ENCODE peak calls at places on chromosomes 16 and 17, in five cellular contexts. One of them, this sample, is unnamed.

GRCh38 chr16:49281843-49282642 is 405 bp upstream of the CBLN1 start:
- DNase-seq in AG09309: no peak
- DNase-seq in A549: peak
- DNase-seq in lower leg skin: no peak
- DNase-seq in gastrocnemius medialis: peak
- DNase-seq in this sample: peak

GRCh38 chr16:85463672-85464071 is 149.4 kb upstream of the GSE1 start:
- DNase-seq in gastrocnemius medialis: no peak
- DNase-seq in lower leg skin: no peak
- DNase-seq in AG09309: no peak
- DNase-seq in A549: no peak
- DNase-seq in this sample: no peak

GRCh38 chr17:30921544-30922196 is at the start of gene ADAP2:
- DNase-seq in gastrocnemius medialis: peak
- DNase-seq in AG09309: no peak
- DNase-seq in lower leg skin: peak
- DNase-seq in A549: peak
- DNase-seq in this sample: peak

GRCh38 chr16:69443809-69444611 is 19.6 kb downstream of the CYB5B start:
- DNase-seq in gastrocnemius medialis: no peak
- DNase-seq in AG09309: no peak
- DNase-seq in A549: peak
- DNase-seq in lower leg skin: peak
- DNase-seq in this sample: no peak

GRCh38 chr16:426115-426905 is 861 bp downstream of the RAB11FIP3 start:
- DNase-seq in gastrocnemius medialis: no peak
- DNase-seq in A549: no peak
- DNase-seq in lower leg skin: peak
- DNase-seq in AG09309: no peak
- DNase-seq in this sample: peak

GRCh38 chr16:2842340-2843000 is 12.4 kb downstream of the ZG16B start:
- DNase-seq in A549: peak
- DNase-seq in lower leg skin: no peak
- DNase-seq in AG09309: no peak
- DNase-seq in gastrocnemius medialis: no peak
- DNase-seq in this sample: peak

GRCh38 chr17:80264048-80264792 is 3.6 kb downstream of the RNF213 start:
- DNase-seq in gastrocnemius medialis: no peak
- DNase-seq in AG09309: no peak
- DNase-seq in lower leg skin: no peak
- DNase-seq in A549: no peak
- DNase-seq in this sample: no peak

GRCh38 chr16:5024632-5025031 is 9.1 kb downstream of the NAGPA start:
- DNase-seq in lower leg skin: no peak
- DNase-seq in A549: peak
- DNase-seq in gastrocnemius medialis: peak
- DNase-seq in AG09309: no peak
- DNase-seq in this sample: no peak

GRCh38 chr16:23690771-23691482 is 12.2 kb downstream of the PLK1 start:
- DNase-seq in lower leg skin: no peak
- DNase-seq in AG09309: no peak
- DNase-seq in A549: no peak
- DNase-seq in gastrocnemius medialis: no peak
- DNase-seq in this sample: no peak

GRCh38 chr17:19943599-19943998 is 34.0 kb downstream of the AKAP10 start:
- DNase-seq in AG09309: no peak
- DNase-seq in A549: no peak
- DNase-seq in gastrocnemius medialis: no peak
- DNase-seq in lower leg skin: no peak
- DNase-seq in this sample: no peak

GRCh38 chr16:57769541-57770145 is 32.6 kb downstream of the KIFC3 start:
- DNase-seq in gastrocnemius medialis: no peak
- DNase-seq in AG09309: no peak
- DNase-seq in A549: no peak
- DNase-seq in lower leg skin: no peak
- DNase-seq in this sample: no peak

GRCh38 chr16:539901-540530 is 12.5 kb downstream of the CAPN15 start:
- DNase-seq in A549: no peak
- DNase-seq in AG09309: no peak
- DNase-seq in gastrocnemius medialis: no peak
- DNase-seq in lower leg skin: no peak
- DNase-seq in this sample: no peak

GRCh38 chr17:18267927-18268711 is 7.7 kb downstream of the MIEF2 start:
- DNase-seq in AG09309: no peak
- DNase-seq in A549: no peak
- DNase-seq in gastrocnemius medialis: no peak
- DNase-seq in lower leg skin: no peak
- DNase-seq in this sample: no peak

GRCh38 chr16:11257131-11257938 is 1.3 kb upstream of the SOCS1 start:
- DNase-seq in AG09309: peak
- DNase-seq in gastrocnemius medialis: peak
- DNase-seq in lower leg skin: peak
- DNase-seq in A549: peak
- DNase-seq in this sample: peak

GRCh38 chr16:21684199-21684598 is 20.4 kb downstream of the OTOA start:
- DNase-seq in gastrocnemius medialis: no peak
- DNase-seq in lower leg skin: no peak
- DNase-seq in AG09309: no peak
- DNase-seq in A549: peak
- DNase-seq in this sample: peak

GRCh38 chr16:21683184-21683583 is 19.4 kb downstream of the OTOA start:
- DNase-seq in AG09309: no peak
- DNase-seq in lower leg skin: no peak
- DNase-seq in gastrocnemius medialis: no peak
- DNase-seq in A549: no peak
- DNase-seq in this sample: no peak

GRCh38 chr16:21685034-21685455 is 21.3 kb downstream of the OTOA start:
- DNase-seq in A549: no peak
- DNase-seq in gastrocnemius medialis: no peak
- DNase-seq in lower leg skin: no peak
- DNase-seq in AG09309: no peak
- DNase-seq in this sample: peak

GRCh38 chr16:21689107-21689506 is 25.3 kb downstream of the OTOA start:
- DNase-seq in AG09309: no peak
- DNase-seq in A549: no peak
- DNase-seq in lower leg skin: no peak
- DNase-seq in gastrocnemius medialis: no peak
- DNase-seq in this sample: no peak
- TF ChIP-seq CTCF in AG09309: no peak
- TF ChIP-seq CTCF in A549: no peak
- TF ChIP-seq CTCF in lower leg skin: no peak
- TF ChIP-seq CTCF in gastrocnemius medialis: no peak
- TF ChIP-seq CTCF in this sample: no peak

DNA sequence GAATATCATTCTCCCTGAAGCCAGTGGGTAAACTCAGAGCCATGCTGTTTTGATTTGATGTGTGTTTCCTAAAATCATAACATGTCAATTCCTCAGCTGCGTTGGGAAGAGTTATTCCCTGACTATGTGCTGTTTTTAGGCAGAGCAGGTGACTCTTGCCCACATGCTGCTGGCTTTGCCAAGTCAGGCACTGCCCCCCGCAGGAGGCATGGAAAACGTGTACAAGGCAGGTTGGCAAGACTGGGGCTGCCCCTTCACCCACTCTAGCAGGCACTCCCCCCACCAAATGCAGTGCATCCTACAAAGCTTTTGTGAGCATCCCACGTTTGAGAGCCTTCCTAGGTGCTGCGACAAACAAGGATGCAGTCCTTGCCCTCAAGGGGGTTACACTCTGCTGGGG is 38.3 kb upstream of the NAT9 start:
- DNase-seq in AG09309: no peak
- DNase-seq in A549: no peak
- DNase-seq in lower leg skin: no peak
- DNase-seq in gastrocnemius medialis: no peak
- DNase-seq in this sample: no peak
- TF ChIP-seq CTCF in AG09309: no peak
- TF ChIP-seq CTCF in A549: no peak
- TF ChIP-seq CTCF in lower leg skin: no peak
- TF ChIP-seq CTCF in gastrocnemius medialis: no peak
- TF ChIP-seq CTCF in this sample: no peak

DNA sequence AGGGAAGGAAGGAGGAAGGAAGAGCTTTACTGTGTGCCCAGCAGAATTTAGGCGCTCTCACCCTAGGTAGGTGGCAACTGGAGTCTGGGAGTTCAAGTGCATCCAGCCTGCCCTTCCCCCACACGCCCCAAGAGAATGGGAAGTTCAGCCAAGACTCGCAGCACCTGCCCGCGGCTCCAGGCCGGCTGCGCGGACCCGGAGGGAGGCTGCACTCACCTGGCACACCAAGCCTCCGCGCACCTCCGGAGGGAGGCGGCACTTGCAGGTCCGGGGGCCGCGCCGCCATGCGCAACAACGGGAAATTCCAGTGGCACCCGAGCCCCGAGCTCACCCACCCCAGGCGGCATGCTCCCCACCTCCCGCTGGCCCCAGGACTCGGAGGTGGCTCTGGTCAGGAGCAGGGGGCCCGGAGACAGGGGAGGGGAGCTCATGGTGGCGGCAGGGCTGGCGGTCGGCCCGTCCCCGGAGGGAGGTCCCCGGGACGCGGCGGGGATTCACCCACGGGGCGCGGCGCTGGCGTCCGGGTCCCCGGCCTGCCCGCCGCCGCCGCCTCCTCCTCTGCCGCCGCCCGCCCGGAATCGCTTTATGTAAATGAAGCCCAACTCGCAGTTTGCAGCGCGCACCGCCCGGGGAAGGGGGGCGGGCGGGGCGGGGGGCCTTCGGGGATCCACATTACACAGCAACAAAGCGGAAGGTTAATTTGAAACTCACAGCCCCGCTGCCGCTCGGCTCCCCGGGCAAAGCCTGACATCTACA is at the start of gene ZFHX3:
- DNase-seq in gastrocnemius medialis: peak
- DNase-seq in lower leg skin: peak
- DNase-seq in A549: peak
- DNase-seq in AG09309: no peak
- DNase-seq in this sample: no peak
- TF ChIP-seq CTCF in gastrocnemius medialis: no peak
- TF ChIP-seq CTCF in lower leg skin: no peak
- TF ChIP-seq CTCF in A549: peak
- TF ChIP-seq CTCF in AG09309: peak
- TF ChIP-seq CTCF in this sample: no peak

GRCh38 chr16:30588651-30589050 is 3.2 kb upstream of the ZNF785 start:
- DNase-seq in gastrocnemius medialis: no peak
- DNase-seq in A549: no peak
- DNase-seq in lower leg skin: no peak
- DNase-seq in AG09309: no peak
- DNase-seq in this sample: no peak

GRCh38 chr16:30585022-30585399 is 486 bp downstream of the ZNF785 start:
- DNase-seq in A549: no peak
- DNase-seq in lower leg skin: peak
- DNase-seq in gastrocnemius medialis: no peak
- DNase-seq in AG09309: no peak
- DNase-seq in this sample: peak

GRCh38 chr16:30582611-30583340 is 2.7 kb downstream of the ZNF785 start:
- DNase-seq in lower leg skin: no peak
- DNase-seq in AG09309: no peak
- DNase-seq in gastrocnemius medialis: no peak
- DNase-seq in A549: no peak
- DNase-seq in this sample: no peak

GRCh38 chr16:30581462-30581861 is 4.0 kb downstream of the ZNF785 start:
- DNase-seq in A549: no peak
- DNase-seq in AG09309: no peak
- DNase-seq in gastrocnemius medialis: no peak
- DNase-seq in lower leg skin: no peak
- DNase-seq in this sample: no peak

DNA sequence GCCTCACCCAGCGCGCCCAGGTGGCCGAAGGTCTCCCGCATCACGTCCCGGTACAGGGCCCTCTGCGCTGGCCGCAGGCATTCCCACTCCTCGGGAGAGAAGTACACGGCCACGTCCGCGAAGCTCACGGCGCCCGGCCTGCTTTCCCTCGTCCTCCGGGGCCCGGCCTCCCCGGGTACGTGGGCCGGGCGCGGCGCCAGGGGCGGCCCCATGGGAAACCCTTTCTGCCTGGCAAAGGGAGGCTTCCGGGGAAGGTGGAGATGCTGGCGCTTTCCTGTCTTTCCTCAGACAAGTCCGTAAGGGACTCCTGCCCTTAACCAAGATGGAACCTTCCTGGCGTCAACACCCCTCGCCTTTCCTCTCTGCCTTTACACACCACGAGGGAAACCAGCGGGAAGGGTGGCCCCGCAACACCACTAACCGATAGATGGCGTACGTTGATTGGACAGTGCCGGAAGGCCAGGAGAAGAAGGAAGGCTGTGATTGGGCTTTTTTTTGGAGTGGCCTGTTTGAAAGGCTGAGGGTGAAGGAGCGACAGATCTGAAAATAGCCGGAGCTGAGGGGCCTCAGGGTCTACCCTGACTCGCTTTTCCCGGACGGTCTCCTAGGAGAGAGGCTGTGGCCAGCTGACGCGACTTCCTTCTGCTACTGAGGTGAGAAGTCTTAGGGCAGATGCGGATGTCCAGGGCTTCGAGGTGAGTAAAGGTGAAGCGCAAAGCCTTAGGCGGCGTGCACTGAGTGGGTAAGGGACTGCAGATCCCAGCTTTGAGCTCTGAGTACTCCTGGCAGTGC is at the start of gene ZNF785:
- DNase-seq in A549: peak
- DNase-seq in gastrocnemius medialis: peak
- DNase-seq in lower leg skin: peak
- DNase-seq in AG09309: peak
- DNase-seq in this sample: peak
- TF ChIP-seq CTCF in A549: no peak
- TF ChIP-seq CTCF in gastrocnemius medialis: peak
- TF ChIP-seq CTCF in lower leg skin: no peak
- TF ChIP-seq CTCF in AG09309: peak
- TF ChIP-seq CTCF in this sample: peak

DNA sequence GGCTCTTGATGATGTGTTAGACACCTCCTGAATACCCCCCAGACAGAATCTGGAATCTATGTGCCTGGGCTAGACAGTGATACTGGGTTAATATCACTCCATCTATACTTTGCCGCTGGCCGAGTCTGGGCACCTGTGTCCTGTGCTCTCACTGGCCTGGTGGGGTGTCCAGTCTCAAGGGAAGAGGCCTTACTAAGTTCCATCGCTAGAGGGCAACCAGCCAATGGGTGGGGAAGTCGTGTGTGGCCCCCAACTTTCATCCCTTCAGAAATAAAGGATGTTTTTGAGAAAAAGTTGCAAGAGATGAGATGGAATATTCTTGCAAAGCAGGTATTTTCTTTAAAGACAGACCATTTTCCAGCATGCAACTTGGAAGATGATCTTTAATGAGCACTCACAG is 1.6 kb upstream of the GLP2R start:
- DNase-seq in lower leg skin: no peak
- DNase-seq in A549: peak
- DNase-seq in gastrocnemius medialis: no peak
- DNase-seq in AG09309: no peak
- DNase-seq in this sample: no peak
- TF ChIP-seq CTCF in lower leg skin: no peak
- TF ChIP-seq CTCF in A549: peak
- TF ChIP-seq CTCF in gastrocnemius medialis: no peak
- TF ChIP-seq CTCF in AG09309: no peak
- TF ChIP-seq CTCF in this sample: no peak

DNA sequence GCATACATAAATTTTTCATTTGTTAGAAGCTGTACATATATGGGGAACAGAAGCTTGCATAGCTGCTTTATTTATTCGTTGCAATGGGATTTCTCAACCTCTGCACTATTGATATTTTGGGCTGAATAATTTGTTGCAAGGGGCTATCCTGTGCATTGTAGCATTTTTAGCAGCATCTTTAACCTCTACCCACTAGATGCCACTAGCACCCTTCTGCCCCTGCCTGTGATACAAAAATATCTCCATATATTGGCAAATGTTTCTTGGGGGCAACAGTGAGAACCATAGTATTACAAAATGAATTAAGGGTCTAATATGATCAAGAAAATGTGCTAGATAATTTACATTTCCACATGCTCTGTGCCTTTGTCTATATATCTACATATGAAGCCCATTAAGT is 1401.0 kb downstream of the CDH11 start:
- DNase-seq in AG09309: no peak
- DNase-seq in A549: no peak
- DNase-seq in gastrocnemius medialis: no peak
- DNase-seq in lower leg skin: no peak
- DNase-seq in this sample: no peak
- TF ChIP-seq CTCF in AG09309: no peak
- TF ChIP-seq CTCF in A549: no peak
- TF ChIP-seq CTCF in gastrocnemius medialis: no peak
- TF ChIP-seq CTCF in lower leg skin: no peak
- TF ChIP-seq CTCF in this sample: no peak